ENCODE peak calls at places on chromosomes 13 and 19, in four cellular contexts. Y is IMR-90, D is Peyer's patch, C is heart left ventricle. F is an unnamed sample. For H3K36me3 and H3K4me1, the result is how much of the 10 kb centered on the place peaks cover.

GRCh38 chr13:63307239-63307638 is 1891.6 kb upstream of the PCDH20 start:
- DNase-seq in D (no peak), Y (no peak), C (no peak), F (no peak)

GRCh38 chr13:76672422-76672821 is 213.8 kb downstream of the KCTD12 start:
- DNase-seq in Y (peak), D (no peak), C (no peak), F (no peak)

GRCh38 chr19:38734426-38735256 is 9.6 kb downstream of the CAPN12 start:
- DNase-seq in C (peak), Y (no peak), D (peak), F (no peak)

GRCh38 chr13:41383400-41383799 is 72.3 kb downstream of the NAA16 start:
- DNase-seq in C (no peak), Y (peak), D (no peak), F (no peak)

GRCh38 chr13:40874138-40874776 is 84.8 kb downstream of the SLC25A15 start:
- DNase-seq in C (no peak), D (no peak), Y (no peak), F (no peak)

GRCh38 chr19:41288898-41289505 is 21.0 kb upstream of the CCDC97 start:
- DNase-seq in Y (no peak), D (no peak), C (no peak), F (no peak)

GRCh38 chr13:74966814-74967213 is 515.2 kb downstream of the TBC1D4 start:
- DNase-seq in C (no peak), D (no peak), Y (no peak), F (peak)

GRCh38 chr19:31096930-31097329 is 252.3 kb downstream of the TSHZ3 start:
- DNase-seq in C (no peak), Y (no peak), D (no peak), F (no peak)

GRCh38 chr19:20662421-20663105 is 1.2 kb upstream of the ZNF626 start:
- DNase-seq in C (no peak), Y (no peak), D (no peak), F (no peak)

GRCh38 chr19:5154129-5154798 is 185.4 kb downstream of the KDM4B start:
- DNase-seq in Y (no peak), D (peak), C (no peak), F (peak)

GRCh38 chr19:48868196-48868886 is at the start of gene PLEKHA4:
- DNase-seq in Y (peak), C (peak), D (no peak), F (peak)

GRCh38 chr13:97809576-97809975 is 143.9 kb upstream of the IPO5 start:
- DNase-seq in C (no peak), D (no peak), Y (peak), F (no peak)

GRCh38 chr13:73754241-73754640 is 380.0 kb downstream of the KLF12 start:
- DNase-seq in Y (no peak), D (no peak), C (no peak), F (no peak)

GRCh38 chr13:110560606-110561334 is 752 bp downstream of the RAB20 start:
- DNase-seq in C (peak), D (no peak), Y (no peak), F (no peak)

GRCh38 chr19:3108775-3109174 is 14.6 kb downstream of the GNA11 start:
- DNase-seq in C (peak), D (peak), Y (peak), F (peak)

GRCh38 chr13:33057019-33057785 is 41.0 kb downstream of the KL start:
- DNase-seq in Y (peak), D (no peak), C (peak), F (peak)

GRCh38 chr13:29161653-29162052 is 341.5 kb downstream of the MTUS2 start:
- DNase-seq in Y (no peak), C (no peak), D (no peak), F (no peak)

GRCh38 chr13:33119022-33119735 is 103.0 kb downstream of the KL start:
- DNase-seq in D (no peak), Y (no peak), C (no peak), F (no peak)

GRCh38 chr19:12773571-12773970 is 1.8 kb downstream of the HOOK2 start:
- DNase-seq in C (peak), Y (peak), D (no peak), F (no peak)

GRCh38 chr13:41767801-41768200 is 193.1 kb downstream of the VWA8 start:
- DNase-seq in Y (peak), D (no peak), C (no peak), F (no peak)

GRCh38 chr19:925912-926594 is at the start of gene ARID3A:
- DNase-seq in Y (no peak), D (peak), C (no peak), F (peak)

GRCh38 chr13:30647420-30647819 is 29.7 kb downstream of the USPL1 start:
- DNase-seq in D (no peak), Y (no peak), C (no peak), F (no peak)

GRCh38 chr19:55080915-55081772 is 5.5 kb downstream of the EPS8L1 start:
- DNase-seq in C (peak), D (peak), Y (peak), F (peak)

GRCh38 chr13:28313579-28313978 is 175.2 kb downstream of the PAN3 start:
- DNase-seq in C (no peak), D (no peak), Y (peak), F (peak)

GRCh38 chr13:111418101-111418500 is 97.7 kb downstream of the TEX29 start:
- DNase-seq in Y (no peak), C (no peak), D (no peak), F (no peak)

GRCh38 chr19:35142531-35143230 is 374 bp upstream of the FXYD7 start:
- DNase-seq in C (no peak), Y (no peak), D (peak), F (peak)

GRCh38 chr13:33069365-33069764 is 53.1 kb downstream of the KL start:
- DNase-seq in D (no peak), Y (no peak), C (no peak), F (no peak)

GRCh38 chr13:36072536-36072935 is 58.6 kb downstream of the DCLK1 start:
- DNase-seq in Y (no peak), C (no peak), D (no peak), F (no peak)

GRCh38 chr19:3162418-3163229 is 15.9 kb upstream of the S1PR4 start:
- DNase-seq in Y (no peak), C (no peak), D (no peak), F (peak)

GRCh38 chr13:44300895-44301638 is 72.6 kb upstream of the SERP2 start:
- DNase-seq in C (peak), Y (peak), D (no peak), F (no peak)

GRCh38 chr19:53808710-53809125 is 15.4 kb downstream of the NLRP12 start:
- DNase-seq in Y (peak), C (no peak), D (no peak), F (no peak)

GRCh38 chr19:40381321-40381720 is 8.7 kb downstream of the HIPK4 start:
- DNase-seq in C (no peak), D (no peak), Y (no peak), F (no peak)

DNA sequence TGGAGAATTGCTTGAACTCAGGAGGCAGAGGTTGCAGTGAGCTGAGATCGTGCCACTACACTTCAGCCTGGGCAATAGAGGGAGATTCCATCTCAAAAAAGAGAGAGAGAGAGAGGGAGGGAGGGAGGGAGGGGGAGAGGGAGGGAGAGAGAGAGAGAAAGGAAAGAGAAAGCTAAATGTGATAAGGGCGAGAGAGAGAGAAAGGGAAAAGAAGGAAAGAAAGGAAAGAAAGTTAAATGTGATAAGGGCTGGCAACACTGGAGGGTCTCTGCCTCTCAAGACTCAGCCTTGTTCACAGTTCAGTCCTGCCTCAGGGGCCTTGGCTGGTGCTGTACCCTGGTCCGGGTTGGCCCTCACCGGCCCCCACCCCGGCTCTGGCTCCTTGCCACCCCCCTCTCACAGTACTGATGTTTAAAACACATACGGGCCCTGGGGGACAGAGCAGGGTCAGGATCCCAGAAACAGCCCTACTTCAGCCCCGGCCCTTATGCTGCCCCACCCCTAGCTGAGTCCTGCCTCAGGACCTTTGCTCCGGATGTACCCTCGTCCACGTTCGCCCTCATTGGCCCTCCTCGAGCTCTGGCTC is 3.5 kb downstream of the MAP1S start:
- DNase-seq in D (no peak), C (no peak), Y (no peak), F (no peak)
- H3K36me3 ChIP-seq in D (under half), C (under half), Y (under half), F (under half)

GRCh38 chr13:45341799-45342584 is 1.0 kb upstream of the TPT1 start:
- DNase-seq in D (no peak), C (peak), Y (no peak), F (peak)
- H3K4me1 ChIP-seq in D (under half), C (under half), Y (under half), F (under half)

DNA sequence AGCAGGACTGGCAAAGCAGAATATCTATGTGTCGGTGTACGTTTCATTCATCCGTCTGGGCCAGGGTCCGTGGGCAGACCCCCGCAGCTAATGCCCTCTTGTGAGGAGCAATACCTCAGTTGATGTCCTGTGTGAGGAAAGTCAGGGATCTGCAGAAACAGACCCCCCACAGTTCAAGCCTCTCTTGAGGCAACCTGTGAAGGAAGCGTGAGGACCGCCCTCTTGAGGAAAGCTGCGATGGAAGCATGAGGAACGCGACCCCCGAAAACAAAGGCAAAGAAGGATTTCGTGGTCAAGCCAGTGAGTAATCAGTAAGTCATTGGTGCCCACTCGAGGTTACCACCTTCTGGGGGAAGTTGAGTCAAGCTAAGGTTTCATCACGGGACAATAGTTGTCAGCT is 20.9 kb upstream of the ZNF83 start:
- DNase-seq in C (no peak), Y (no peak), D (no peak), F (no peak)
- H3K36me3 ChIP-seq in C (under half), Y (under half), D (under half), F (under half)

GRCh38 chr19:18306209-18306902 is 16.5 kb downstream of the LSM4 start:
- DNase-seq in C (no peak), Y (no peak), D (peak), F (no peak)
- H3K4me1 ChIP-seq in C (under half), Y (under half), D (under half), F (under half)

GRCh38 chr13:113091891-113092775 is 13.5 kb upstream of the F7 start:
- DNase-seq in D (no peak), C (peak), Y (no peak), F (peak)
- H3K36me3 ChIP-seq in D (under half), C (under half), Y (under half), F (under half)

GRCh38 chr13:113843063-113843654 is 20.7 kb downstream of the GAS6 start:
- DNase-seq in C (no peak), D (no peak), Y (no peak), F (no peak)

GRCh38 chr13:113846639-113847318 is 17.1 kb downstream of the GAS6 start:
- DNase-seq in D (no peak), Y (no peak), C (no peak), F (no peak)

GRCh38 chr13:113843864-113844556 is 19.9 kb downstream of the GAS6 start:
- DNase-seq in Y (no peak), C (no peak), D (no peak), F (no peak)

GRCh38 chr13:113845723-113846638 is 17.9 kb downstream of the GAS6 start:
- DNase-seq in Y (no peak), C (no peak), D (no peak), F (no peak)

GRCh38 chr13:113845055-113845454 is 18.8 kb downstream of the GAS6 start:
- DNase-seq in C (no peak), Y (no peak), D (no peak), F (no peak)
- H3K4me1 ChIP-seq in C (half or more), Y (under half), D (under half), F (under half)

DNA sequence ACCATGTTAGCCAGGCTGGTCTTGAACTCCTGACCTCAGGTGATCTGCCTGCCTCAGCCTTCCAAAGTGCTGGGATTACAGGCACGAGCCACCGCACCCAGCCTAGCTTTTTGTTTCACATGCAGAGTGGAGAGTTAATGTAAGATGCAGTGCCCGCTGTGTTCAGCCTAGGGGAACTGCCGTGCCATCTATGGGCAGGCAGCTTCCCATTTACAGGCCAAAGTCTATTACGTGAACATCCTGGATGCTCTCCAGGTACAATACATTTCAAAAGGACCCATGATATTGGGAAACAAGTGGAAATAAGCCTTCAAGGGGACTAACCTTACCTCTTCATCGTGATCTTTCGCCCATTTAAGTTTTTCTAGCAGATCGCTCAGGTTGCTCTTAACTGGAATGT is 10.1 kb downstream of the POGLUT2 start:
- DNase-seq in D (no peak), C (no peak), Y (no peak), F (no peak)
- H3K36me3 ChIP-seq in D (under half), C (half or more), Y (under half), F (under half)

F was measured in BE2C.